ENCODE peak calls at places on chromosome 20, in four cellular contexts. A is K562, W is GM12878, O is HepG2. X is an unnamed sample.

GRCh38 chr20:33945391-33946079 is 48.2 kb upstream of the RALY start:
- DNase-seq in A (no peak), W (no peak), O (peak; percentile 55), X (no peak)

GRCh38 chr20:45470939-45471338 is 1.4 kb downstream of the WFDC2 start:
- DNase-seq in A (peak; percentile 19), W (no peak), O (no peak), X (peak; percentile 44)

GRCh38 chr20:34185766-34186620 is 55.2 kb upstream of the ASIP start:
- DNase-seq in A (no peak), W (no peak), O (no peak), X (no peak)

GRCh38 chr20:46987001-46987400 is 92.4 kb downstream of the EYA2 start:
- DNase-seq in A (no peak), W (no peak), O (no peak), X (no peak)

GRCh38 chr20:2455771-2456497 is 14.7 kb downstream of the SNRPB start:
- DNase-seq in A (no peak), W (no peak), O (no peak), X (no peak)

GRCh38 chr20:23875606-23876237 is 3.8 kb downstream of the CST5 start:
- DNase-seq in A (no peak), W (no peak), O (no peak), X (no peak)

GRCh38 chr20:40009542-40009941 is 679.5 kb downstream of the MAFB start:
- DNase-seq in A (no peak), W (no peak), O (no peak), X (no peak)

GRCh38 chr20:11890331-11891080 is 27.2 kb upstream of the BTBD3 start:
- DNase-seq in A (peak; percentile 82), W (peak; percentile 21), O (peak; percentile 92), X (peak; percentile 95)

GRCh38 chr20:6489361-6490154 is 277.9 kb upstream of the BMP2 start:
- DNase-seq in A (no peak), W (no peak), O (peak; percentile 86), X (no peak)

GRCh38 chr20:574297-574942 is 30.8 kb upstream of the CSNK2A1 start:
- DNase-seq in A (no peak), W (no peak), O (no peak), X (peak; percentile 67)

GRCh38 chr20:22425344-22426295 is 158.8 kb downstream of the FOXA2 start:
- DNase-seq in A (no peak), W (no peak), O (peak; percentile 97), X (no peak)

GRCh38 chr20:22426772-22427171 is 157.6 kb downstream of the FOXA2 start:
- DNase-seq in A (no peak), W (no peak), O (no peak), X (no peak)

GRCh38 chr20:22418738-22419137 is 165.6 kb downstream of the FOXA2 start:
- DNase-seq in A (no peak), W (no peak), O (peak; percentile 43), X (no peak)

GRCh38 chr20:22420116-22420598 is 164.2 kb downstream of the FOXA2 start:
- DNase-seq in A (no peak), W (no peak), O (no peak), X (no peak)

GRCh38 chr20:22423190-22423832 is 161.1 kb downstream of the FOXA2 start:
- DNase-seq in A (no peak), W (no peak), O (peak; percentile 67), X (no peak)
- TF ChIP-seq JUNB in A (no peak), W (no peak), O (no peak), X (no peak)

GRCh38 chr20:57426831-57427230 is 35.6 kb downstream of the RBM38 start:
- DNase-seq in A (no peak), W (no peak), O (no peak), X (no peak)
- TF ChIP-seq CREB1 in A (no peak), W (no peak), O (no peak), X (no peak)

GRCh38 chr20:17626217-17627007 is 55.6 kb downstream of the RRBP1 start:
- DNase-seq in A (no peak), W (no peak), O (no peak), X (no peak)
- H3K36me3 ChIP-seq in A (peaks cover 6% of the 10 kb centered on the region), W (peaks cover 20% of the 10 kb centered on the region), O (peaks cover 96% of the 10 kb centered on the region), X (no peaks in the 10 kb centered on the region)

GRCh38 chr20:50513169-50514034 is 3.2 kb downstream of the PTPN1 start:
- DNase-seq in A (no peak), W (no peak), O (no peak), X (no peak)

GRCh38 chr20:50515471-50516106 is 5.4 kb downstream of the PTPN1 start:
- DNase-seq in A (no peak), W (no peak), O (no peak), X (no peak)

GRCh38 chr20:50516180-50516934 is 6.2 kb downstream of the PTPN1 start:
- DNase-seq in A (no peak), W (peak; percentile 87), O (no peak), X (no peak)

GRCh38 chr20:50514035-50514337 is 3.8 kb downstream of the PTPN1 start:
- DNase-seq in A (no peak), W (no peak), O (no peak), X (no peak)

GRCh38 chr20:50514750-50515149 is 4.6 kb downstream of the PTPN1 start:
- DNase-seq in A (no peak), W (peak; percentile 57), O (no peak), X (no peak)
- TF ChIP-seq JUNB in A (no peak), W (no peak), O (no peak), X (no peak)

DNA sequence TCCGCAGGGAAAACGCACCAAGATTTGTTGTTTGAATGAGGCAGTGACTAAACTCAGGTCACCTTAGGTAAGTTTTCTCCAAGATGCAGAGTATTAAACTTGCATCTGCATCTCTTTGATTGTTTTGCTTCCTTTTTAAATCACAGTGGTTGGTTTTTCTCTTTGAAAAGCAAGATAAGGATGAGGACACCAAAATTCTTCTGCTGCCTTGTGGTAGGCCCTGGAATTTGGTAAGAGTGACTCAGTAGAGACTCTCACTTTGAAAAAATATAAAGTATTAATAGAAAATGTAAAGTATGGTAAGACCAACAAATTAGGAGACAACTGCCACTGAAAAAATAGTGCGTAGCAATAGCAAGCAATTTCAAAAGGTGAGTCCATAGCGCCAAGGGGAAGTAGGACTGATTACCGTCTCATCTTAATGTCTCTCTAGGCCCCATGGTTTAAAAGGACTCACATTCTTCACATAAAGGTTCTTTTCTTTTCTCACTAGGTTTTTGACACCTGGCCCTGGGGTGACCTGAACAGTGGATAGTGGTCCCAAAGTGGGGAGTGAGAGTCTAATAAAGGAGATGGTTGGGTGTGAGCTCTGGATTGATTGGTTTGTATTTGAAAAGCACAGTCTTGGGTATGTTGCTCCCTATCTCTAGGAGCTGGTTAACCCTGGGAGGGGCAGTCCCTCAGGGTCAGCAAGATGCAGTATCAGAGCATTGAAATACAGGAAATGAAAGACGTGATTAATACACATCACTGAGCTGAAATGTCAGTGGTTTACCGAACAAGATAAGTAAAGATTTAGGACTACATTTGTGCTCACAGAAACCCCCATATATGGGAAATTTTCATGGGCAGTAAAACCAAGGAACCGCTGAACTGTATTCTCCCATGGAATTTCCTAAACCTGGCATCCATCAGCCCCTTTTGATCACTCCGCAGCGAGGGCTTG is 221.2 kb downstream of the SLC24A3 start:
- DNase-seq in A (no peak), W (no peak), O (no peak), X (no peak)
- TF ChIP-seq CREB1 in A (no peak), W (no peak), O (no peak), X (no peak)

GRCh38 chr20:35661908-35662307 is 2.8 kb downstream of the CPNE1 start:
- DNase-seq in A (no peak), W (no peak), O (no peak), X (no peak)
- H3K36me3 ChIP-seq in A (peaks cover 11% of the 10 kb centered on the region), W (peaks cover 3% of the 10 kb centered on the region), O (no peaks in the 10 kb centered on the region), X (no peaks in the 10 kb centered on the region)

X was measured in GM23338.